ENCODE peak calls at places on chromosomes 16 and 17, in four cellular contexts. Z, J, L and E are unnamed samples.

GRCh38 chr16:53080345-53081031 is 25.7 kb downstream of the CHD9 start:
- DNase-seq in Z (peak; percentile 78), J (peak; percentile 92), L (peak; percentile 57), E (peak; percentile 69)

GRCh38 chr17:8846768-8847211 is 20.7 kb downstream of the PIK3R6 start:
- DNase-seq in Z (no peak), J (peak; percentile 64), L (no peak), E (no peak)

GRCh38 chr16:69131749-69132423 is 502 bp downstream of the CHTF8 start:
- DNase-seq in Z (peak; percentile 90), J (peak; percentile 83), L (peak; percentile 35), E (peak; percentile 85)

GRCh38 chr16:30395155-30395991 is at the start of gene ZNF48:
- DNase-seq in Z (peak; percentile 87), J (peak; percentile 88), L (peak; percentile 62), E (peak; percentile 86)

GRCh38 chr17:13337864-13338371 is 263.8 kb downstream of the HS3ST3A1 start:
- DNase-seq in Z (no peak), J (peak; percentile 62), L (no peak), E (no peak)

GRCh38 chr17:79949646-79950292 is 85.9 kb downstream of the TBC1D16 start:
- DNase-seq in Z (peak; percentile 61), J (no peak), L (no peak), E (peak; percentile 8)

GRCh38 chr16:49631521-49632041 is 224.3 kb downstream of the ZNF423 start:
- DNase-seq in Z (no peak), J (no peak), L (no peak), E (peak; percentile 58)

GRCh38 chr16:14196011-14196410 is 124.9 kb downstream of the MRTFB start:
- DNase-seq in Z (no peak), J (no peak), L (no peak), E (no peak)

GRCh38 chr16:23838485-23839142 is 2.8 kb downstream of the PRKCB start:
- DNase-seq in Z (no peak), J (no peak), L (no peak), E (no peak)

GRCh38 chr17:11598274-11599221 is at the start of gene DNAH9:
- DNase-seq in Z (peak; percentile 96), J (peak; percentile 77), L (peak; percentile 95), E (peak; percentile 99)

GRCh38 chr17:51618485-51618884 is 358.1 kb downstream of the UTP18 start:
- DNase-seq in Z (no peak), J (no peak), L (no peak), E (no peak)

GRCh38 chr17:19644493-19645210 is 3.9 kb upstream of the ALDH3A2 start:
- DNase-seq in Z (no peak), J (no peak), L (no peak), E (no peak)

GRCh38 chr16:17647879-17648649 is 177.3 kb upstream of the XYLT1 start:
- DNase-seq in Z (no peak), J (no peak), L (no peak), E (no peak)

GRCh38 chr17:79618383-79619067 is 7.7 kb upstream of the RBFOX3 start:
- DNase-seq in Z (peak; percentile 24), J (no peak), L (no peak), E (no peak)

GRCh38 chr16:53131363-53132071 is 76.7 kb downstream of the CHD9 start:
- DNase-seq in Z (peak; percentile 85), J (peak; percentile 48), L (peak; percentile 39), E (peak; percentile 66)

GRCh38 chr17:30344283-30345088 is 10.6 kb upstream of the TMIGD1 start:
- DNase-seq in Z (no peak), J (peak; percentile 85), L (no peak), E (peak; percentile 35)

GRCh38 chr17:4515501-4515900 is 16.8 kb downstream of the SPNS2 start:
- DNase-seq in Z (no peak), J (no peak), L (no peak), E (no peak)

GRCh38 chr17:46977348-46977747 is 1.7 kb downstream of the RPRML start:
- DNase-seq in Z (no peak), J (peak; percentile 89), L (no peak), E (no peak)

DNA sequence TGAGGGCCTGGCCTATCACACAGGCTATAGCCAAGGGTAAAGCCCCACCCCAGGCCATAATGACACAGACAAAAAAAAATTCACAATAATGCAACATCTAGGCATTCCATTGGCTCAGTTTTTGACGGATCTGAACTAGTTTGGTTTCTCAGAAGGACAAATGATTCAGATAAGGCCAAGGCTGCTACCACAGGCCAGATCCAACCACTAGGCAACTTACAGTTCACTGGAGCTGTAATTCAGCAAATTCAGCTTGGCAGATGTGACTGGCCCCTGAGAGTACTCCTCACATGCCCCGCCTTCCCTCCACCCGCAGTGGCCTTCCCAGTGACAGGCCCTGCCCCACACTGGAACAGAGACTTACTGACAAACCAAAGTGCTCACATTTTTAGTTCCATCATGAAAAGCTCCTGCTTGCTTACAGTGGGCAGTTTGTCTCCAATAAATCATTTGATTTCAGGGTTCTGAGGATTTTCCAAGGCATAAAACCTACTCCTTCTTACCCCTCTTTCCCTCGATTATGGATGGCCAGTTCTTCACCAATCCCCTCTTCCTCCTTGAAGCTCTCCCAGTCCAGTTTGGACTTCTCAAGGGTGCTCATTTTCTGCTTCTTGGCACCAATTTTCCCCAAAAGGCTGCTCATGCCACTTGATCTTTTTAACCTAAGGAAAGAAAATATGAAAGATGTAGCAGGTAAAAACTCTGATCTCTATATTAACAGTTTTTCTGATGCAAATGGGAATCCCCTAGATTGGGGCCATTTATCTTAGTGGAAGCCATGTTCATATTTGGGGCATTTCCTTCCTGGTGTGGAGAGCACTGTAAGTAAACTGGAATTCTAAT is 53.3 kb upstream of the BCAR1 start:
- DNase-seq in Z (peak; percentile 75), J (peak; percentile 43), L (no peak), E (peak; percentile 53)
- TF ChIP-seq POLR2A in Z (no peak), J (no peak), L (no peak), E (no peak)

GRCh38 chr17:1590031-1590746 is 27.6 kb upstream of the PITPNA start:
- DNase-seq in Z (peak; percentile 82), J (peak; percentile 90), L (no peak), E (no peak)
- TF ChIP-seq EP300 in Z (no peak), J (no peak), L (no peak), E (no peak)

DNA sequence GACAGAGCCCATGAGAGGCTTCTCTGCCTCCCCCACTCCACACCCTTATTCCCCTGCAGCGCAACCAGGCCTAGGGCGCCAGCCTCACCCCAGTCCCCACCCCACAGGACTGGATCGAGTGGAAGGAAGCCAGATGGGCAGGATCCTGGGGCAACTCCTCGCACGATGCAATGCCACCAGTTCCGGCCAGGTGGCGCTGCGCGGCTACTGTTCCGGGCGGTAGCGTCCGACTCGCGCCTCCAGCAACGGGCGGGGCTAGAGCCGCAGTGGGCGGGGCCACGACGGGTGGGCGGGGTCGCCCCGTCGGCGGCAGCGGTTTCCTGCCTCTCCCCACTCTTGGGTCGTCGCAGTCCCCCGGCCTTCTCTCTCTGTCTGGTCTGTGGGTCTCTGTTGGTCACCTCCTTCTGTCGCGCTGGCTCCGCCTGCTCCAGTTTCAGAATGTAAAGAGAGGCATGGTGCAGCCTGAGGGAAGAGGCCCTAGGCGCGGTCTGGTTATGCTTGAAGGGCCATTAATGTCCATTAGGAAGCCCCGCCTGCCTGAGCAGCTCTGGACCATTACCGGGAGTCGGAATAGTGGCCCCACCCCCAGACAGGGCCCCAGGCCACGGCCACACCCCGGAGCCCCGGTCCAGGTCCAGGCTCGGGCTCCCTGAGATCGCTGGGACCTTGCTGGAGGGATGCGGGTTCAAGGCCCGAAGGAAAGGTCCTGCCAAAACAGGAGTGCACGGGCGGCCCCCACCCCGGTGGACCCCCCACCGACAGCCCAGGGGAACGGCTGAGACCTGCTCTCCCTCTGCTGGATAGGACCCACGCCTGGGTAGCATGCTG is 3.4 kb upstream of the NHERF2 start:
- DNase-seq in Z (peak; percentile 97), J (peak; percentile 92), L (peak; percentile 86), E (peak; percentile 94)
- TF ChIP-seq POLR2A in Z (no peak), J (peak; percentile 61), L (no peak), E (peak; percentile 41)

DNA sequence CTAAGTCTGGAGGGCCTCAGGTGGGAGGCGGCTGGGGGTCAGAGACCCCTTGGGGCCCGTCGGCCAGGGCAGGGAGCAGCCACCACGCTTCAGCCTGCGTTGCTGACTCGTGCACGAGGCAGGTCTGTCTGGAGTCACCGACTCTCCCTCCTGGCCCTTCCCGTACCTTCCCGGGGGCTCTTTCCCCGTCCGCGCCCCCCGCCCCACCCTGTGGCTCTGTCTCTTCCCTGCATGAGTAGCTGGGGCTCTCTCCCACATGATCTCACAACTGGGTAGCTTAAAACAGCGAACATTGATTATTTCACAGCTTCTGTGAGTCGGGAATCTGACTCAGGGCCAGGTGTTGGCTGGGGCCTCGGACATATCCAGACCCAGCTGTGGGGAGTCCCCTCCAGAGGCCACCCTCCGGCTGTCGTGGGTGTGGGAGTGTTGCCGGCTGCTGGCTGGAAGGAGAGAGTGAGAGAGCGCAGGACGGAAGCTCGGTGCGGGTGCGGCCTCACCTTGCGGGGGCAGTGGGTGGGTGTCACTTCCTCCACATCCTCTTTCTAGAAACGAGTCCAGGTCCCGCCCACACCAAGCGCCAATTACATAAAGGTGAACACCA is 17.3 kb downstream of the BAHCC1 start:
- DNase-seq in Z (no peak), J (no peak), L (no peak), E (peak; percentile 61)
- TF ChIP-seq EP300 in Z (no peak), J (no peak), L (no peak), E (no peak)

GRCh38 chr17:67343237-67343636 is 23.1 kb downstream of the PSMD12 start:
- DNase-seq in Z (no peak), J (no peak), L (no peak), E (no peak)
- TF ChIP-seq POLR2A in Z (no peak), J (no peak), L (no peak), E (no peak)

GRCh38 chr16:48385272-48385953 is at the start of gene SIAH1:
- DNase-seq in Z (peak; percentile 86), J (peak; percentile 82), L (peak; percentile 82), E (peak; percentile 94)
- TF ChIP-seq EP300 in Z (no peak), J (no peak), L (no peak), E (no peak)

DNA sequence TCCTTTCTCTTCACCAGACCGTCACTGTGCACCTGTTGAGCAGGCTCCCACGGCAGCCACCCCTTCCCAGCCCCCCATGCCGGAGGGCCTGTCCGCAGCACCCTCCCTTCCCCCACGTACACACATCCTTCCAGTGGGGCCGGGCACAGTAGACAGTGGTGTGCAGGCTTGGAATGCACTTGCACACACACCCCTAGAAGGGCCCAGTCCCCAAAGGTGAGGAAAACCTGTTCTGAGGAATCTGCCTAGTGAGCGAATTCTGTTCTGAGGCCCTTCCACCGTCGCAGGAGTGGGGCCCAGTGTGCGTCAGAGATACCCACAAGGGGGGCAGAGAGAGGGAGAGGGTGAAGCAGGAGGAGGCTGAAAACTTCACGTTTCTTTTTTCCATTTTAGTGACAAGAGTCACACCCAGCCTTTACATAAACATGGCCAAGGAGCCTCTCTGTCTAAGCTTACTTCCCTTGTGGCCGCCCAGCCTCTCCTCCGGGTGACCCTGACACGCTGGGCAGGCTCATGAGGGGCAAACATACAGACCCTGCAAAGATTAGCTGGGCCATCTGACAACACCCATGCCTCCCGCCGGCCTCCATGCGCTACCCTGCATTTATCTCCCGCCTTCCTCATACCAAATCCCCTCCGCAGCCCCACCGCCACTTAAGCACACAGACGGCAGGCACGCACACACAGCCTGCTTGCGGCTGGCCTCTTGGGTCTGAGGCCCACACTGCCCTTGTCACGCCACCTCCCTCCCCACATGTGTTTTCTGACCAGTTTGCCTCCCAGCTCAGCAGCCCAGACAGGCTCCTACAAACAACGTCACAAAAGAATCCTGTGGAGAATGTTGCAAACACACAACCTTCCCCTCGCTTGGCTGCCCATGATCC is 1.8 kb downstream of the ZBTB4 start:
- DNase-seq in Z (no peak), J (peak; percentile 24), L (no peak), E (peak; percentile 48)
- TF ChIP-seq POLR2A in Z (no peak), J (no peak), L (peak; percentile 34), E (no peak)

GRCh38 chr16:65781363-65781762 is 585.1 kb upstream of the CDH5 start:
- DNase-seq in Z (no peak), J (no peak), L (no peak), E (no peak)
- TF ChIP-seq EP300 in Z (no peak), J (no peak), L (no peak), E (no peak)

GRCh38 chr17:43564080-43564594 is 18.0 kb upstream of the ETV4 start:
- DNase-seq in Z (no peak), J (no peak), L (no peak), E (no peak)
- TF ChIP-seq POLR2A in Z (no peak), J (no peak), L (no peak), E (no peak)